ENCODE peak calls at places on chromosomes 11 and 22, in nine cellular contexts. One of them, this sample, is unnamed.

GRCh38 chr11:33110083-33110482 is 51.2 kb downstream of the CSTF3 start:
- DNase-seq in cardiac muscle cell: peak; percentile 7
- DNase-seq in effector memory CD4-positive, alpha-beta T cell: no peak
- DNase-seq in heart right ventricle: no peak
- DNase-seq in GM23248: no peak
- DNase-seq in CD4-positive, alpha-beta memory T cell: no peak
- DNase-seq in spleen: no peak
- DNase-seq in IMR-90: no peak
- DNase-seq in brain microvascular endothelial cell: no peak
- DNase-seq in this sample: no peak

GRCh38 chr11:42066113-42066512 is 606.7 kb upstream of the LRRC4C start:
- DNase-seq in effector memory CD4-positive, alpha-beta T cell: no peak
- DNase-seq in GM23248: peak; percentile 6
- DNase-seq in IMR-90: no peak
- DNase-seq in CD4-positive, alpha-beta memory T cell: no peak
- DNase-seq in spleen: peak; percentile 49
- DNase-seq in brain microvascular endothelial cell: peak; percentile 71
- DNase-seq in heart right ventricle: no peak
- DNase-seq in cardiac muscle cell: no peak
- DNase-seq in this sample: no peak

GRCh38 chr11:78079232-78080083 is at the start of gene NDUFC2:
- DNase-seq in IMR-90: peak; percentile 85
- DNase-seq in GM23248: peak; percentile 93
- DNase-seq in cardiac muscle cell: peak; percentile 86
- DNase-seq in effector memory CD4-positive, alpha-beta T cell: peak; percentile 34
- DNase-seq in CD4-positive, alpha-beta memory T cell: peak; percentile 60
- DNase-seq in heart right ventricle: peak; percentile 75
- DNase-seq in brain microvascular endothelial cell: peak; percentile 72
- DNase-seq in spleen: peak; percentile 94
- DNase-seq in this sample: peak; percentile 75

GRCh38 chr11:97938789-97939188 is 1082.0 kb upstream of the CNTN5 start:
- DNase-seq in cardiac muscle cell: no peak
- DNase-seq in effector memory CD4-positive, alpha-beta T cell: no peak
- DNase-seq in spleen: no peak
- DNase-seq in IMR-90: no peak
- DNase-seq in brain microvascular endothelial cell: no peak
- DNase-seq in heart right ventricle: no peak
- DNase-seq in GM23248: no peak
- DNase-seq in CD4-positive, alpha-beta memory T cell: no peak
- DNase-seq in this sample: no peak

GRCh38 chr11:92580931-92581330 is 356.3 kb downstream of the FAT3 start:
- DNase-seq in brain microvascular endothelial cell: no peak
- DNase-seq in GM23248: no peak
- DNase-seq in CD4-positive, alpha-beta memory T cell: no peak
- DNase-seq in IMR-90: no peak
- DNase-seq in spleen: no peak
- DNase-seq in effector memory CD4-positive, alpha-beta T cell: no peak
- DNase-seq in heart right ventricle: no peak
- DNase-seq in cardiac muscle cell: no peak
- DNase-seq in this sample: no peak

GRCh38 chr22:44738347-44738715 is 14.0 kb upstream of the ARHGAP8 start:
- DNase-seq in cardiac muscle cell: no peak
- DNase-seq in IMR-90: peak; percentile 17
- DNase-seq in effector memory CD4-positive, alpha-beta T cell: no peak
- DNase-seq in brain microvascular endothelial cell: no peak
- DNase-seq in heart right ventricle: no peak
- DNase-seq in spleen: no peak
- DNase-seq in CD4-positive, alpha-beta memory T cell: no peak
- DNase-seq in GM23248: peak; percentile 56
- DNase-seq in this sample: no peak

GRCh38 chr11:127493330-127493729 is 492.8 kb upstream of the KIRREL3 start:
- DNase-seq in brain microvascular endothelial cell: peak; percentile 3
- DNase-seq in IMR-90: peak; percentile 19
- DNase-seq in effector memory CD4-positive, alpha-beta T cell: no peak
- DNase-seq in CD4-positive, alpha-beta memory T cell: no peak
- DNase-seq in GM23248: peak; percentile 52
- DNase-seq in spleen: no peak
- DNase-seq in heart right ventricle: no peak
- DNase-seq in cardiac muscle cell: peak; percentile 29
- DNase-seq in this sample: peak; percentile 30

GRCh38 chr11:34027516-34028406 is 23.8 kb upstream of the CAPRIN1 start:
- DNase-seq in brain microvascular endothelial cell: no peak
- DNase-seq in spleen: no peak
- DNase-seq in effector memory CD4-positive, alpha-beta T cell: no peak
- DNase-seq in CD4-positive, alpha-beta memory T cell: no peak
- DNase-seq in GM23248: no peak
- DNase-seq in cardiac muscle cell: no peak
- DNase-seq in heart right ventricle: no peak
- DNase-seq in IMR-90: no peak
- DNase-seq in this sample: no peak

GRCh38 chr22:22748297-22748743 is 103.9 kb downstream of the GGTLC2 start:
- DNase-seq in GM23248: peak; percentile 68
- DNase-seq in heart right ventricle: peak; percentile 44
- DNase-seq in cardiac muscle cell: no peak
- DNase-seq in CD4-positive, alpha-beta memory T cell: peak; percentile 24
- DNase-seq in brain microvascular endothelial cell: peak; percentile 65
- DNase-seq in IMR-90: peak; percentile 52
- DNase-seq in spleen: no peak
- DNase-seq in effector memory CD4-positive, alpha-beta T cell: no peak
- DNase-seq in this sample: peak; percentile 48

GRCh38 chr11:87604350-87604749 is 566.6 kb downstream of the TMEM135 start:
- DNase-seq in heart right ventricle: no peak
- DNase-seq in IMR-90: no peak
- DNase-seq in CD4-positive, alpha-beta memory T cell: no peak
- DNase-seq in effector memory CD4-positive, alpha-beta T cell: no peak
- DNase-seq in spleen: no peak
- DNase-seq in GM23248: no peak
- DNase-seq in brain microvascular endothelial cell: no peak
- DNase-seq in cardiac muscle cell: no peak
- DNase-seq in this sample: no peak

GRCh38 chr22:39130892-39131855 is 21.3 kb downstream of the CBX7 start:
- DNase-seq in heart right ventricle: no peak
- DNase-seq in GM23248: peak; percentile 9
- DNase-seq in brain microvascular endothelial cell: no peak
- DNase-seq in effector memory CD4-positive, alpha-beta T cell: no peak
- DNase-seq in spleen: peak; percentile 72
- DNase-seq in cardiac muscle cell: peak; percentile 58
- DNase-seq in CD4-positive, alpha-beta memory T cell: no peak
- DNase-seq in IMR-90: peak; percentile 42
- DNase-seq in this sample: peak; percentile 30

GRCh38 chr22:22738959-22739585 is 94.7 kb downstream of the GGTLC2 start:
- DNase-seq in effector memory CD4-positive, alpha-beta T cell: no peak
- DNase-seq in GM23248: no peak
- DNase-seq in spleen: no peak
- DNase-seq in heart right ventricle: no peak
- DNase-seq in brain microvascular endothelial cell: no peak
- DNase-seq in CD4-positive, alpha-beta memory T cell: no peak
- DNase-seq in IMR-90: no peak
- DNase-seq in cardiac muscle cell: no peak
- DNase-seq in this sample: no peak

GRCh38 chr22:49966041-49966715 is 5.6 kb downstream of the PIM3 start:
- DNase-seq in CD4-positive, alpha-beta memory T cell: no peak
- DNase-seq in spleen: peak; percentile 84
- DNase-seq in brain microvascular endothelial cell: no peak
- DNase-seq in effector memory CD4-positive, alpha-beta T cell: no peak
- DNase-seq in GM23248: no peak
- DNase-seq in IMR-90: no peak
- DNase-seq in heart right ventricle: no peak
- DNase-seq in cardiac muscle cell: no peak
- DNase-seq in this sample: no peak

GRCh38 chr22:37529652-37530345 is 10.6 kb upstream of the CARD10 start:
- DNase-seq in cardiac muscle cell: no peak
- DNase-seq in IMR-90: no peak
- DNase-seq in GM23248: no peak
- DNase-seq in heart right ventricle: no peak
- DNase-seq in effector memory CD4-positive, alpha-beta T cell: no peak
- DNase-seq in brain microvascular endothelial cell: no peak
- DNase-seq in CD4-positive, alpha-beta memory T cell: no peak
- DNase-seq in spleen: no peak
- DNase-seq in this sample: no peak

GRCh38 chr11:31641477-31642062 is 132.0 kb downstream of the ELP4 start:
- DNase-seq in brain microvascular endothelial cell: no peak
- DNase-seq in cardiac muscle cell: peak; percentile 59
- DNase-seq in IMR-90: peak; percentile 36
- DNase-seq in heart right ventricle: peak; percentile 4
- DNase-seq in effector memory CD4-positive, alpha-beta T cell: no peak
- DNase-seq in spleen: no peak
- DNase-seq in GM23248: peak; percentile 54
- DNase-seq in CD4-positive, alpha-beta memory T cell: no peak
- DNase-seq in this sample: peak; percentile 58

GRCh38 chr11:111512296-111513239 is at the start of gene BTG4:
- DNase-seq in IMR-90: no peak
- DNase-seq in heart right ventricle: no peak
- DNase-seq in cardiac muscle cell: peak; percentile 34
- DNase-seq in CD4-positive, alpha-beta memory T cell: no peak
- DNase-seq in effector memory CD4-positive, alpha-beta T cell: no peak
- DNase-seq in brain microvascular endothelial cell: no peak
- DNase-seq in spleen: no peak
- DNase-seq in GM23248: peak; percentile 78
- DNase-seq in this sample: peak; percentile 27

GRCh38 chr22:36304429-36304828 is 51.5 kb downstream of the APOL1 start:
- DNase-seq in heart right ventricle: no peak
- DNase-seq in effector memory CD4-positive, alpha-beta T cell: no peak
- DNase-seq in GM23248: no peak
- DNase-seq in IMR-90: peak; percentile 29
- DNase-seq in CD4-positive, alpha-beta memory T cell: no peak
- DNase-seq in spleen: no peak
- DNase-seq in cardiac muscle cell: no peak
- DNase-seq in brain microvascular endothelial cell: no peak
- DNase-seq in this sample: no peak

GRCh38 chr11:78770931-78771330 is 196.3 kb upstream of the NARS2 start:
- DNase-seq in CD4-positive, alpha-beta memory T cell: no peak
- DNase-seq in cardiac muscle cell: no peak
- DNase-seq in IMR-90: no peak
- DNase-seq in GM23248: no peak
- DNase-seq in spleen: no peak
- DNase-seq in brain microvascular endothelial cell: no peak
- DNase-seq in heart right ventricle: no peak
- DNase-seq in effector memory CD4-positive, alpha-beta T cell: no peak
- DNase-seq in this sample: no peak

GRCh38 chr11:7609015-7609414 is 64.3 kb downstream of the CYB5R2 start:
- DNase-seq in heart right ventricle: no peak
- DNase-seq in brain microvascular endothelial cell: no peak
- DNase-seq in cardiac muscle cell: no peak
- DNase-seq in GM23248: peak; percentile 71
- DNase-seq in spleen: no peak
- DNase-seq in CD4-positive, alpha-beta memory T cell: no peak
- DNase-seq in effector memory CD4-positive, alpha-beta T cell: no peak
- DNase-seq in IMR-90: no peak
- DNase-seq in this sample: no peak

GRCh38 chr11:82865841-82866240 is 34.4 kb downstream of the PRCP start:
- DNase-seq in spleen: no peak
- DNase-seq in CD4-positive, alpha-beta memory T cell: no peak
- DNase-seq in GM23248: peak; percentile 59
- DNase-seq in cardiac muscle cell: no peak
- DNase-seq in heart right ventricle: no peak
- DNase-seq in IMR-90: peak; percentile 31
- DNase-seq in brain microvascular endothelial cell: peak; percentile 8
- DNase-seq in effector memory CD4-positive, alpha-beta T cell: no peak
- DNase-seq in this sample: no peak

GRCh38 chr11:60766547-60766946 is 9.9 kb downstream of the MS4A15 start:
- DNase-seq in cardiac muscle cell: no peak
- DNase-seq in effector memory CD4-positive, alpha-beta T cell: no peak
- DNase-seq in spleen: peak; percentile 14
- DNase-seq in CD4-positive, alpha-beta memory T cell: no peak
- DNase-seq in GM23248: no peak
- DNase-seq in brain microvascular endothelial cell: no peak
- DNase-seq in heart right ventricle: no peak
- DNase-seq in IMR-90: no peak
- DNase-seq in this sample: no peak
- H3K27ac ChIP-seq in cardiac muscle cell: no peak overlapping the region
- H3K27ac ChIP-seq in effector memory CD4-positive, alpha-beta T cell: no peak overlapping the region
- H3K27ac ChIP-seq in spleen: no peak overlapping the region
- H3K27ac ChIP-seq in CD4-positive, alpha-beta memory T cell: no peak overlapping the region
- H3K27ac ChIP-seq in GM23248: no peak overlapping the region
- H3K27ac ChIP-seq in brain microvascular endothelial cell: no peak overlapping the region
- H3K27ac ChIP-seq in heart right ventricle: no peak overlapping the region
- H3K27ac ChIP-seq in IMR-90: no peak overlapping the region
- H3K27ac ChIP-seq in this sample: no peak overlapping the region

GRCh38 chr11:118921929-118922744 is 3.6 kb downstream of the BCL9L start:
- DNase-seq in GM23248: peak; percentile 83
- DNase-seq in spleen: peak; percentile 83
- DNase-seq in CD4-positive, alpha-beta memory T cell: no peak
- DNase-seq in brain microvascular endothelial cell: no peak
- DNase-seq in IMR-90: peak; percentile 56
- DNase-seq in heart right ventricle: peak; percentile 83
- DNase-seq in cardiac muscle cell: peak; percentile 85
- DNase-seq in effector memory CD4-positive, alpha-beta T cell: no peak
- DNase-seq in this sample: peak; percentile 72
- H3K4me3 ChIP-seq in GM23248: peak overlapping the region; percentile 96
- H3K4me3 ChIP-seq in spleen: peak overlapping the region; percentile 84
- H3K4me3 ChIP-seq in CD4-positive, alpha-beta memory T cell: peak overlapping the region; percentile 79
- H3K4me3 ChIP-seq in brain microvascular endothelial cell: peak overlapping the region; percentile 96
- H3K4me3 ChIP-seq in IMR-90: peak overlapping the region; percentile 99
- H3K4me3 ChIP-seq in heart right ventricle: peak overlapping the region; percentile 93
- H3K4me3 ChIP-seq in cardiac muscle cell: peak overlapping the region; percentile 95
- H3K4me3 ChIP-seq in effector memory CD4-positive, alpha-beta T cell: peak overlapping the region; percentile 98
- H3K4me3 ChIP-seq in this sample: no peak overlapping the region

GRCh38 chr11:117591316-117592039 is 205.5 kb downstream of the DSCAML1 start:
- DNase-seq in heart right ventricle: no peak
- DNase-seq in brain microvascular endothelial cell: no peak
- DNase-seq in GM23248: no peak
- DNase-seq in effector memory CD4-positive, alpha-beta T cell: no peak
- DNase-seq in IMR-90: no peak
- DNase-seq in cardiac muscle cell: no peak
- DNase-seq in CD4-positive, alpha-beta memory T cell: no peak
- DNase-seq in spleen: no peak
- DNase-seq in this sample: no peak
- H3K27ac ChIP-seq in heart right ventricle: no peak overlapping the region
- H3K27ac ChIP-seq in brain microvascular endothelial cell: no peak overlapping the region
- H3K27ac ChIP-seq in GM23248: no peak overlapping the region
- H3K27ac ChIP-seq in effector memory CD4-positive, alpha-beta T cell: no peak overlapping the region
- H3K27ac ChIP-seq in IMR-90: no peak overlapping the region
- H3K27ac ChIP-seq in cardiac muscle cell: no peak overlapping the region
- H3K27ac ChIP-seq in CD4-positive, alpha-beta memory T cell: no peak overlapping the region
- H3K27ac ChIP-seq in spleen: no peak overlapping the region
- H3K27ac ChIP-seq in this sample: no peak overlapping the region

DNA sequence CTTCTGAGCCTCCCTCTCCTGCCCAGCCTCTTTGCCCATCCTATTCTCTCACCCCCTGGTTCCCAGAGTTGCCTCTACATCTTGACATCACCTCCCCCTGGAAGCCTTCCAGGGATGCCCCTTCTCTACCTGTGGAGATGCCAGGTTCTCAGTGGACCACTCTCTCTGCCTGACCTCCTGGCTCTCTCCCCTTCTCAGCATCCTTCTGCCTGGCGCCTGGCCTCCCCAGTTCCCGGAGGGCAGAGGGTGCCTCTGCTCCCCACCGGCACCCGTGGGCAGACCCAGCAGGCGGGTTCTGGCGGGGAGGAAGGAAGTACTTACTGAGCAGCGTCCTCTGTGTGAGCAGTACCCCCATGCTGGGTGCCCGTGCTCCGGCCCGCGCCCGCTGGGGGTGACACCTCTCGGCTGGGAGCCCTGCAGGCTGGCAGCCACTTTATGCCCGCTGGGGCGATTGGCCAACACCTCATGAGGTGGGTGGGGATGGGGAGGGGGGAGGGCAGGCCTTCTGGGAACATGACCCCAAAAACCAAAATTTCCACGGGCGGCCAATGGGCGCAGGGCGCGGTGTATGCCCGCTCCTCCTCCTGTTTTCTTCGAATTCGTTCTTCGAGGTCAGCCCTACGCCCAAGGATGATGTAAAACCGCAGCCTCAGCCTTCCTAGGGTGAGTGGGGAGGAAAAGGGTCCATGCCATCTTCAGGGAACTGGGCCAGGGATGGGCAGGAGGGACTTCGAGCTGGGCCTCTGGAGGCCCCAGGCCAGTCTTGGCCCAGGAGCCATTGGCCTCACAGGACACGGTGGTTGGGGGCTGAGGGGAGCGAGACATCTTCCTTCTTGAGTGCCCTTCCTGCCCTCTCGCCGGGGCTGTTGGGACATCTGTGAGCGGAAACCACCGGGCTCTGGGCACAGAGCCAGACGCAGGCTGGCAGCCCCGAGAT is at the start of gene OSM:
- DNase-seq in heart right ventricle: no peak
- DNase-seq in spleen: peak; percentile 97
- DNase-seq in cardiac muscle cell: no peak
- DNase-seq in CD4-positive, alpha-beta memory T cell: peak; percentile 78
- DNase-seq in brain microvascular endothelial cell: no peak
- DNase-seq in IMR-90: no peak
- DNase-seq in GM23248: no peak
- DNase-seq in effector memory CD4-positive, alpha-beta T cell: peak; percentile 66
- DNase-seq in this sample: no peak
- H3K4me3 ChIP-seq in heart right ventricle: peak within 1 kb of the TSS; percentile 64
- H3K4me3 ChIP-seq in spleen: peak within 1 kb of the TSS; percentile 39
- H3K4me3 ChIP-seq in cardiac muscle cell: no peak within 1 kb of the TSS
- H3K4me3 ChIP-seq in CD4-positive, alpha-beta memory T cell: peak within 1 kb of the TSS; percentile 96
- H3K4me3 ChIP-seq in brain microvascular endothelial cell: no peak within 1 kb of the TSS
- H3K4me3 ChIP-seq in IMR-90: no peak within 1 kb of the TSS
- H3K4me3 ChIP-seq in GM23248: no peak within 1 kb of the TSS
- H3K4me3 ChIP-seq in effector memory CD4-positive, alpha-beta T cell: peak within 1 kb of the TSS; percentile 67
- H3K4me3 ChIP-seq in this sample: no peak within 1 kb of the TSS

This sample was measured in WERI-Rb-1.